ENCODE peak calls at places on chromosome 12, in five cellular contexts. Q is ovary, T is BJ, W is upper lobe of right lung, I is tibial nerve. K is an unnamed sample.
A peak's percentile ranks its signal among the peaks of the same experiment; 100 is the strongest.

GRCh38 chr12:131452444-131452860 is 258.4 kb upstream of the SFSWAP start:
- DNase-seq in Q (no peak), T (no peak), W (peak; percentile 66), I (no peak), K (no peak)

GRCh38 chr12:64682572-64683277 is 72.4 kb downstream of the RASSF3 start:
- DNase-seq in Q (peak; percentile 69), T (peak; percentile 41), W (no peak), I (no peak), K (no peak)

GRCh38 chr12:124093297-124093696 is 120.3 kb downstream of the ZNF664 start:
- DNase-seq in Q (no peak), T (no peak), W (no peak), I (no peak), K (no peak)

GRCh38 chr12:64042901-64043300 is 179.2 kb downstream of the KICS2 start:
- DNase-seq in Q (no peak), T (peak; percentile 49), W (no peak), I (no peak), K (no peak)

GRCh38 chr12:85279449-85280137 is 427 bp upstream of the ALX1 start:
- DNase-seq in Q (no peak), T (no peak), W (no peak), I (no peak), K (peak; percentile 49)

GRCh38 chr12:132359971-132360370 is 30.6 kb upstream of the GALNT9 start:
- DNase-seq in Q (no peak), T (no peak), W (peak; percentile 55), I (no peak), K (no peak)

GRCh38 chr12:29591140-29592020 is 93.9 kb upstream of the OVCH1 start:
- DNase-seq in Q (peak; percentile 43), T (no peak), W (no peak), I (no peak), K (no peak)

GRCh38 chr12:109810954-109811623 is 22.1 kb downstream of the TRPV4 start:
- DNase-seq in Q (no peak), T (no peak), W (no peak), I (no peak), K (no peak)

GRCh38 chr12:229441-230191 is 15.7 kb upstream of the SLC6A12 start:
- DNase-seq in Q (no peak), T (no peak), W (peak; percentile 55), I (no peak), K (no peak)

GRCh38 chr12:131927110-131928079 is 1.7 kb upstream of the PUS1 start:
- DNase-seq in Q (peak; percentile 66), T (no peak), W (peak; percentile 64), I (no peak), K (peak; percentile 27)

GRCh38 chr12:46724020-46724419 is 101.8 kb downstream of the SLC38A4 start:
- DNase-seq in Q (no peak), T (no peak), W (no peak), I (no peak), K (no peak)

GRCh38 chr12:38110026-38110699 is 206.4 kb upstream of the ALG10B start:
- DNase-seq in Q (no peak), T (no peak), W (no peak), I (no peak), K (no peak)

GRCh38 chr12:19440019-19440858 is 947 bp downstream of the AEBP2 start:
- DNase-seq in Q (peak; percentile 72), T (no peak), W (peak; percentile 78), I (peak; percentile 15), K (peak; percentile 50)

GRCh38 chr12:108734200-108734906 is 3.0 kb upstream of the CORO1C start:
- DNase-seq in Q (no peak), T (peak; percentile 75), W (no peak), I (no peak), K (peak; percentile 74)

GRCh38 chr12:66197413-66198055 is 8.5 kb downstream of the IRAK3 start:
- DNase-seq in Q (no peak), T (no peak), W (no peak), I (no peak), K (no peak)

GRCh38 chr12:131018221-131018620 is 64.5 kb downstream of the ADGRD1 start:
- DNase-seq in Q (no peak), T (no peak), W (no peak), I (no peak), K (peak; percentile 21)

GRCh38 chr12:29282452-29282851 is 98.5 kb downstream of the ERGIC2 start:
- DNase-seq in Q (no peak), T (no peak), W (no peak), I (no peak), K (no peak)

GRCh38 chr12:119673634-119674033 is 5.7 kb downstream of the PRKAB1 start:
- DNase-seq in Q (no peak), T (no peak), W (no peak), I (no peak), K (no peak)

GRCh38 chr12:243381-243780 is 19.3 kb downstream of the SLC6A13 start:
- DNase-seq in Q (no peak), T (no peak), W (no peak), I (no peak), K (no peak)

DNA sequence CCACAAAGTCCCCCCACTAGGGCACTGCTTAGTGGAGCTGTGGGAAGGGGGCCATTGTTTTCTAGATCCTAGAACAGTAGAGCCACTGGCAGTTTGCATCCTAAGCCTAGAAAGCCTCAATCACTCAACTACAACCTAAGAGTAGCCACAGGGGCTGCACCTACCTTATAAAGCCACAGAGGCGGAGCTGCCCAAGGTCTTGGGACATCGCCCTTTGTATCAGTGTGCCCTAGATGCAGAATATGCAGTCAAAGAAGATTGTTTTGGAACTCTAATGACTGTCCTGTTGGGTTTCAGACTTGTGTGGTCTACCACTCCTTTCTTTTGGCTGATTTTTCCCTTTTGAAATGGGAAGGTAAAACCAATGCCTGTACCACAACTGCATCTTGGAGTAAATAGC is 59.5 kb downstream of the ATP2B1 start:
- DNase-seq in Q (no peak), T (no peak), W (no peak), I (no peak), K (no peak)
- H3K36me3 ChIP-seq in Q (no peaks in the 10 kb centered on the region), T (peaks cover 5% of the 10 kb centered on the region), W (no peaks in the 10 kb centered on the region), I (no peaks in the 10 kb centered on the region), K (no peaks in the 10 kb centered on the region)

DNA sequence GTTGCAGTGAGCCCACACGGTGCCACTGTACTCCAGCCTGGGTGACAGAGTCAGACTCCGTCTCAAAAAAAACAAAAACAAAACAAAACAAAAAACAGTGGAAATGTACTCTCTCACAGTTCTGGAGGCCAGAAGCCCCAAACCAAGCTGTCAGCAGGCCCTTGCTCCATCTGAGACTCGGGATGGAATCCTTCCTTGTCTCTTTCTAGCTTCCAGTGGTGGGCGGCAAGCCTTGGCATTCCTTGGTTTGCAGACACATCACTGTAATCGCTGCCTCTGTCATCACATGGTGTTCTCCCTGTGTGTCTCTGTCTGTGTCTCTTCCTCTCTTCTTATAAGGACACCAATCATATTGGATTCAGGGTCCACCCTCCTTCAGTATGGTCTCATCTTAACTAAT is 6.4 kb downstream of the TNS2 start:
- DNase-seq in Q (no peak), T (no peak), W (peak; percentile 20), I (no peak), K (no peak)
- H3K36me3 ChIP-seq in Q (no peaks in the 10 kb centered on the region), T (peaks cover 46% of the 10 kb centered on the region), W (peaks cover 83% of the 10 kb centered on the region), I (no peaks in the 10 kb centered on the region), K (no peaks in the 10 kb centered on the region)

DNA sequence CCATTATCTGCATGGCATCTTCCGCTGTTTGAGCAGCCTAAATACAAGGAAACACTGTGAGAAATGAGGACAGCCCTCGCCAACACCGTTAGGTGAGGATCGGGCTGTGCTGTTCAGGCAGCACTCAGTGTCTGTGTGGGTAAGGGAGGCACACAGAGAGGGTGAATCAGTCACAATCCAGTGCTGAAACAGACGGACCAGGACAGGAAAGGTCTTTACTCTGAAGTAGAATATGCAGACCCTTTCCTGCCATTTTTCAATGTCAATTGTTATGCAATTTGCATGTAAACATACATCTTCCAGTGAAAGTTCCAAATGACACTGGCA is 53.0 kb upstream of the VPS33A start:
- DNase-seq in Q (no peak), T (no peak), W (no peak), I (no peak), K (no peak)
- H3K36me3 ChIP-seq in Q (no peaks in the 10 kb centered on the region), T (peaks cover 16% of the 10 kb centered on the region), W (peaks cover 90% of the 10 kb centered on the region), I (peaks cover 11% of the 10 kb centered on the region), K (peaks cover 38% of the 10 kb centered on the region)

GRCh38 chr12:105172037-105172436 is 63.9 kb downstream of the APPL2 start:
- DNase-seq in Q (no peak), T (no peak), W (no peak), I (no peak), K (no peak)

GRCh38 chr12:105170139-105170538 is 62.6 kb downstream of the WASHC4 start:
- DNase-seq in Q (no peak), T (no peak), W (no peak), I (no peak), K (no peak)

GRCh38 chr12:105177208-105177607 is 58.8 kb downstream of the APPL2 start:
- DNase-seq in Q (no peak), T (no peak), W (no peak), I (no peak), K (no peak)

GRCh38 chr12:105175397-105175990 is 60.5 kb downstream of the APPL2 start:
- DNase-seq in Q (no peak), T (no peak), W (no peak), I (no peak), K (no peak)
- H3K36me3 ChIP-seq in Q (no peaks in the 10 kb centered on the region), T (peaks cover 1% of the 10 kb centered on the region), W (peaks cover 72% of the 10 kb centered on the region), I (no peaks in the 10 kb centered on the region), K (peaks cover 24% of the 10 kb centered on the region)

GRCh38 chr12:118033331-118033730 is 16.8 kb downstream of the RFC5 start:
- DNase-seq in Q (no peak), T (no peak), W (no peak), I (no peak), K (no peak)

GRCh38 chr12:118034429-118035193 is 18.1 kb downstream of the RFC5 start:
- DNase-seq in Q (no peak), T (no peak), W (no peak), I (no peak), K (no peak)

GRCh38 chr12:118032188-118032587 is 15.7 kb downstream of the RFC5 start:
- DNase-seq in Q (no peak), T (no peak), W (no peak), I (no peak), K (no peak)

GRCh38 chr12:118035194-118036041 is 18.9 kb downstream of the RFC5 start:
- DNase-seq in Q (no peak), T (no peak), W (no peak), I (no peak), K (no peak)

GRCh38 chr12:118033902-118034301 is 17.4 kb downstream of the RFC5 start:
- DNase-seq in Q (no peak), T (no peak), W (no peak), I (no peak), K (no peak)
- H3K36me3 ChIP-seq in Q (no peaks in the 10 kb centered on the region), T (peaks cover 35% of the 10 kb centered on the region), W (peaks cover 98% of the 10 kb centered on the region), I (peaks cover 9% of the 10 kb centered on the region), K (peaks cover 81% of the 10 kb centered on the region)